ENCODE peak calls at places on chromosomes 11 and 22, in seven cellular contexts. L, N, Z, P, B, C and H are unnamed samples. For H3K4me1, the result is how much of the 10 kb centered on the place peaks cover.

GRCh38 chr11:114149689-114150407 is 90.3 kb downstream of the ZBTB16 start:
- DNase-seq in L (no peak), N (no peak), Z (no peak), P (no peak), B (no peak), C (no peak), H (no peak)

GRCh38 chr11:72216638-72217037 is at the start of gene FOLR2:
- DNase-seq in L (no peak), N (no peak), Z (peak), P (no peak), B (no peak), C (no peak), H (no peak)

GRCh38 chr11:46930089-46930488 is 6.5 kb upstream of the CSTPP1 start:
- DNase-seq in L (no peak), N (no peak), Z (no peak), P (no peak), B (peak), C (peak), H (no peak)

GRCh38 chr11:73140213-73141030 is 1.7 kb downstream of the FCHSD2 start:
- DNase-seq in L (no peak), N (no peak), Z (peak), P (peak), B (no peak), C (peak), H (no peak)

GRCh38 chr11:117781650-117782049 is 15.4 kb downstream of the DSCAML1 start:
- DNase-seq in L (no peak), N (no peak), Z (no peak), P (no peak), B (no peak), C (no peak), H (no peak)

GRCh38 chr11:67311051-67311555 is 7.8 kb downstream of the SSH3 start:
- DNase-seq in L (peak), N (no peak), Z (no peak), P (no peak), B (no peak), C (no peak), H (no peak)

GRCh38 chr11:122851366-122852011 is 13.2 kb downstream of the CRTAM start:
- DNase-seq in L (no peak), N (no peak), Z (no peak), P (no peak), B (no peak), C (no peak), H (no peak)

GRCh38 chr11:17519031-17519430 is 25.2 kb downstream of the USH1C start:
- DNase-seq in L (no peak), N (no peak), Z (no peak), P (no peak), B (no peak), C (no peak), H (no peak)

GRCh38 chr11:66607126-66607834 is 9.2 kb upstream of the RBM14 start:
- DNase-seq in L (no peak), N (no peak), Z (no peak), P (peak), B (no peak), C (peak), H (peak)

GRCh38 chr11:114984611-114985163 is 306.4 kb downstream of the NXPE2 start:
- DNase-seq in L (no peak), N (no peak), Z (no peak), P (no peak), B (no peak), C (no peak), H (no peak)

GRCh38 chr11:70064011-70064725 is 13.9 kb upstream of the ANO1 start:
- DNase-seq in L (no peak), N (no peak), Z (peak), P (no peak), B (no peak), C (no peak), H (no peak)

GRCh38 chr22:48589901-48590300 is 1237.8 kb downstream of the BRD1 start:
- DNase-seq in L (no peak), N (peak), Z (no peak), P (no peak), B (no peak), C (no peak), H (no peak)

GRCh38 chr11:61037694-61038093 is 64.6 kb upstream of the CD5 start:
- DNase-seq in L (no peak), N (no peak), Z (no peak), P (no peak), B (no peak), C (no peak), H (no peak)

GRCh38 chr11:61919841-61920631 is 2.7 kb upstream of the RAB3IL1 start:
- DNase-seq in L (no peak), N (no peak), Z (peak), P (no peak), B (no peak), C (no peak), H (no peak)

GRCh38 chr11:123362941-123363340 is 67.1 kb upstream of the GRAMD1B start:
- DNase-seq in L (no peak), N (no peak), Z (no peak), P (no peak), B (no peak), C (no peak), H (no peak)

GRCh38 chr11:11876458-11876857 is 34.7 kb downstream of the USP47 start:
- DNase-seq in L (no peak), N (no peak), Z (no peak), P (no peak), B (no peak), C (no peak), H (no peak)

GRCh38 chr22:30414525-30415047 is 11.0 kb upstream of the MTFP1 start:
- DNase-seq in L (no peak), N (no peak), Z (no peak), P (no peak), B (no peak), C (no peak), H (no peak)

GRCh38 chr11:47248304-47248663 is 330 bp downstream of the ACP2 start:
- DNase-seq in L (no peak), N (no peak), Z (no peak), P (no peak), B (no peak), C (peak), H (no peak)

GRCh38 chr11:36073411-36074203 is 129.7 kb downstream of the LDLRAD3 start:
- DNase-seq in L (no peak), N (peak), Z (no peak), P (peak), B (no peak), C (peak), H (no peak)

GRCh38 chr11:116558504-116559252 is 214.1 kb downstream of the BUD13 start:
- DNase-seq in L (no peak), N (no peak), Z (no peak), P (no peak), B (no peak), C (peak), H (no peak)

GRCh38 chr11:86991341-86991740 is 36.1 kb upstream of the FZD4 start:
- DNase-seq in L (no peak), N (no peak), Z (no peak), P (no peak), B (no peak), C (no peak), H (no peak)

GRCh38 chr11:44711113-44711512 is 15.6 kb upstream of the TSPAN18 start:
- DNase-seq in L (no peak), N (no peak), Z (peak), P (no peak), B (no peak), C (no peak), H (no peak)

GRCh38 chr11:45185228-45185729 is 38.8 kb downstream of the PRDM11 start:
- DNase-seq in L (no peak), N (no peak), Z (no peak), P (no peak), B (no peak), C (no peak), H (no peak)

GRCh38 chr11:114025329-114025907 is 34.1 kb upstream of the ZBTB16 start:
- DNase-seq in L (no peak), N (no peak), Z (no peak), P (no peak), B (no peak), C (no peak), H (no peak)

GRCh38 chr11:69948256-69949141 is 129.3 kb upstream of the FGF3 start:
- DNase-seq in L (peak), N (no peak), Z (peak), P (no peak), B (peak), C (peak), H (peak)

GRCh38 chr11:27208846-27209245 is 154.2 kb downstream of the CCDC34 start:
- DNase-seq in L (no peak), N (no peak), Z (no peak), P (no peak), B (no peak), C (no peak), H (no peak)

GRCh38 chr22:45469573-45470383 is 32.9 kb upstream of the FBLN1 start:
- DNase-seq in L (no peak), N (no peak), Z (no peak), P (no peak), B (peak), C (no peak), H (no peak)

GRCh38 chr11:112216591-112217105 is 9.6 kb upstream of the PTS start:
- DNase-seq in L (no peak), N (no peak), Z (no peak), P (no peak), B (peak), C (peak), H (no peak)

GRCh38 chr22:29028468-29028867 is 33.2 kb downstream of the C22orf31 start:
- DNase-seq in L (no peak), N (no peak), Z (no peak), P (no peak), B (no peak), C (no peak), H (no peak)

GRCh38 chr22:29029202-29030000 is 32.2 kb downstream of the C22orf31 start:
- DNase-seq in L (no peak), N (no peak), Z (no peak), P (no peak), B (no peak), C (no peak), H (no peak)

GRCh38 chr22:29031236-29031982 is 30.2 kb downstream of the C22orf31 start:
- DNase-seq in L (peak), N (no peak), Z (peak), P (peak), B (peak), C (peak), H (peak)

GRCh38 chr22:29030618-29031235 is 30.9 kb downstream of the C22orf31 start:
- DNase-seq in L (peak), N (peak), Z (peak), P (peak), B (peak), C (peak), H (peak)

GRCh38 chr22:29030016-29030617 is 31.5 kb downstream of the C22orf31 start:
- DNase-seq in L (no peak), N (no peak), Z (no peak), P (no peak), B (peak), C (no peak), H (no peak)
- H3K27ac ChIP-seq in L (peak), N (peak), Z (peak), P (peak), B (peak), C (peak), H (peak)

GRCh38 chr11:7197469-7197868 is 54.2 kb upstream of the SYT9 start:
- DNase-seq in L (no peak), N (no peak), Z (no peak), P (no peak), B (no peak), C (no peak), H (no peak)
- H3K4me3 ChIP-seq in L (no peak), N (no peak), Z (no peak), P (no peak), B (no peak), C (no peak), H (no peak)

GRCh38 chr11:125923633-125924032 is 19.3 kb downstream of the DDX25 start:
- DNase-seq in L (peak), N (no peak), Z (no peak), P (no peak), B (no peak), C (no peak), H (no peak)

GRCh38 chr11:125923012-125923579 is 18.8 kb downstream of the DDX25 start:
- DNase-seq in L (peak), N (no peak), Z (no peak), P (peak), B (peak), C (peak), H (no peak)

GRCh38 chr11:125918140-125918840 is 14.0 kb downstream of the DDX25 start:
- DNase-seq in L (no peak), N (no peak), Z (no peak), P (no peak), B (no peak), C (no peak), H (no peak)

GRCh38 chr11:125922156-125922555 is 17.8 kb downstream of the DDX25 start:
- DNase-seq in L (peak), N (no peak), Z (no peak), P (no peak), B (no peak), C (no peak), H (no peak)

DNA sequence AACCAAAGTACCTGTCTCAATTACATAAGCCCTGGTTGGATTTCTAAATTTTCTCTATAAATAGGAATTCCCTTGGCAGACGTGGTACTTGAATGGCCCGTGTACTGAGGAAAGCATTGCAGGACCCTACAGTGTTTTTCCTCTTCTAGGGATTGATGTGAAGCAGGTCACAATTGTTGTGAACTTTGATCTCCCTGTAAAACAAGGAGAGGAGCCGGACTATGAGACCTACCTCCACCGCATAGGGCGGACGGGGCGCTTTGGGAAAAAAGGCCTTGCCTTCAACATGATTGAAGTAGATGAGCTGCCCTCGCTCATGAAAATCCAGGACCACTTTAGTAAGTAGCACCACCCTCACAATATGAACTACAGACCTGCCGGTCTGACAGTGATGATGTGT is 16.7 kb downstream of the DDX25 start:
- DNase-seq in L (peak), N (no peak), Z (no peak), P (no peak), B (no peak), C (no peak), H (no peak)
- H3K4me1 ChIP-seq in L (under half), N (under half), Z (under half), P (under half), B (under half), C (under half), H (under half)

GRCh38 chr22:47316020-47316419 is 553.6 kb downstream of the TBC1D22A start:
- DNase-seq in L (no peak), N (no peak), Z (no peak), P (no peak), B (no peak), C (no peak), H (no peak)
- H3K27ac ChIP-seq in L (no peak), N (no peak), Z (no peak), P (no peak), B (no peak), C (no peak), H (no peak)

GRCh38 chr11:103086461-103086860 is 5.5 kb downstream of the DCUN1D5 start:
- DNase-seq in L (no peak), N (no peak), Z (no peak), P (no peak), B (no peak), C (peak), H (no peak)
- H3K4me3 ChIP-seq in L (no peak), N (no peak), Z (no peak), P (no peak), B (no peak), C (no peak), H (no peak)

DNA sequence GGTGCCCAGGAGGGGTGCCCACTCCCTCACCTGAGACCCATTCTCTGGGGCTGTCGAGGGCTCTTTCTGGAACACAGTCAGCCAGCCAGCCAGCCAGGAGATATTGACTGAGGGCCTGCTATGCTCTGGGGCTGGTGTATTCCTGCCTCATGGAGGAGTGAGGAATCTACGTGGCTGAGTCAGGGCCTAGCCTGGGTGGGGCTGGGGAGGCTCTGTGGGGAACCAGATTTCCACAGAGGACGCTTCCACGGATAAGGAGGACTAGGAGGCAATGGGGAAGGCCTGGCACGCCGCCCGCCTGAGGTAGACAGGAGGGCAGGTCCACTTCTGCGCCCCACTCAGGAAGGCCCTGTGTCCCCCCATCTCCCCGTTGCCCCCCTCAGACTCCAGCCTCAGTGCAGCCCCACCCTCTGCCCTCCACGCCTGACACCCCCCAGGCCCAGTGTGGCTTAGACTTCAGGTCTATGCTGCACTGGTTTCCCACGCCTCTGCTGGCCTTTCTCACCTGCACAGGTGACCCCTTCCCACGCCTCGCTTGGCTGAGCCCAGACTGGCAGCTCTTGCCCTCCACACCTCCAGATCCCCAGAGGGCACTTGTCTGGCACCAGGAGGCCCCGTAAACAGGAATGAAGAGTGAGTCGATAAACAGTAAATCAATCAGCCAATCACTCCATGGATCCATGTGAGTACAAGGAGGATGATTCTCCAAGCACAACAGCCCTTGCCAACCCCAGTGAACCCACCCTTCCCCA is 37.5 kb downstream of the MACROD1 start:
- DNase-seq in L (no peak), N (no peak), Z (no peak), P (no peak), B (no peak), C (no peak), H (no peak)
- H3K4me1 ChIP-seq in L (under half), N (under half), Z (under half), P (under half), B (under half), C (under half), H (under half)